ENCODE peak calls at places on chromosomes 12 and 14, in nine cellular contexts. X, L, S, Z, E, A, Y, F and H are unnamed samples.

GRCh38 chr12:44253338-44253856 is 417.5 kb downstream of the TMEM117 start:
- DNase-seq in X (no peak), L (no peak), S (no peak), Z (no peak), E (no peak), A (no peak), Y (no peak), F (no peak), H (no peak)

GRCh38 chr14:68426661-68427549 is 366.0 kb downstream of the ZFP36L1 start:
- DNase-seq in X (no peak), L (no peak), S (no peak), Z (peak), E (no peak), A (no peak), Y (no peak), F (no peak), H (no peak)

GRCh38 chr12:116520801-116521471 is 38.2 kb upstream of the MAP1LC3B2 start:
- DNase-seq in X (no peak), L (no peak), S (no peak), Z (no peak), E (peak), A (no peak), Y (no peak), F (no peak), H (no peak)

GRCh38 chr14:20680843-20681347 is 3.5 kb upstream of the RNASE4 start:
- DNase-seq in X (no peak), L (no peak), S (no peak), Z (no peak), E (no peak), A (no peak), Y (peak), F (no peak), H (no peak)

GRCh38 chr14:99255621-99256482 is 16.1 kb downstream of the BCL11B start:
- DNase-seq in X (no peak), L (no peak), S (no peak), Z (no peak), E (no peak), A (peak), Y (no peak), F (no peak), H (no peak)

GRCh38 chr12:26627335-26627734 is 205.7 kb downstream of the ITPR2 start:
- DNase-seq in X (no peak), L (no peak), S (no peak), Z (no peak), E (no peak), A (no peak), Y (no peak), F (no peak), H (no peak)

GRCh38 chr12:121769831-121770301 is 23.6 kb downstream of the RHOF start:
- DNase-seq in X (no peak), L (no peak), S (no peak), Z (no peak), E (no peak), A (no peak), Y (no peak), F (no peak), H (no peak)

GRCh38 chr12:92574046-92574783 is 128.6 kb upstream of the PLEKHG7 start:
- DNase-seq in X (no peak), L (peak), S (peak), Z (peak), E (no peak), A (no peak), Y (no peak), F (no peak), H (no peak)

GRCh38 chr12:89247541-89247942 is 104.8 kb downstream of the DUSP6 start:
- DNase-seq in X (no peak), L (no peak), S (peak), Z (no peak), E (no peak), A (no peak), Y (no peak), F (no peak), H (no peak)

GRCh38 chr14:70254476-70254961 is 65.8 kb upstream of the SLC8A3 start:
- DNase-seq in X (peak), L (peak), S (peak), Z (peak), E (no peak), A (peak), Y (peak), F (no peak), H (no peak)